ENCODE peak calls at places on chromosomes 11 and 22, in six cellular contexts. H, B, T, M, X and Y are unnamed samples.
A peak's percentile ranks its signal among the peaks of the same experiment; 100 is the strongest.

GRCh38 chr11:35040221-35040942 is 98.6 kb upstream of the CD44 start:
- DNase-seq in X (no peak), M (no peak), H (no peak), B (no peak), T (no peak), Y (peak; percentile 79)

GRCh38 chr11:46836431-46836830 is 9.6 kb downstream of the CKAP5 start:
- DNase-seq in X (no peak), M (no peak), H (no peak), B (no peak), T (no peak), Y (no peak)

GRCh38 chr11:43555811-43556210 is 124.7 kb upstream of the HSD17B12 start:
- DNase-seq in T (no peak), H (no peak), B (no peak), M (no peak), X (peak; percentile 28), Y (no peak)

GRCh38 chr22:29782061-29782845 is 15.1 kb downstream of the UQCR10 start:
- DNase-seq in B (no peak), M (no peak), X (no peak), H (no peak), T (peak; percentile 74), Y (peak; percentile 76)

GRCh38 chr11:235180-235997 is 753 bp downstream of the SIRT3 start:
- DNase-seq in T (no peak), H (no peak), M (no peak), X (no peak), B (no peak), Y (no peak)

GRCh38 chr11:70298243-70298915 is 27.9 kb downstream of the PPFIA1 start:
- DNase-seq in H (no peak), B (no peak), M (no peak), X (no peak), T (no peak), Y (peak; percentile 80)

GRCh38 chr11:8297781-8298440 is 34.2 kb upstream of the LMO1 start:
- DNase-seq in T (no peak), H (peak; percentile 36), X (no peak), B (no peak), M (no peak), Y (peak; percentile 52)

GRCh38 chr11:64591257-64592233 is 525 bp downstream of the SLC22A12 start:
- DNase-seq in X (no peak), B (no peak), T (no peak), H (peak; percentile 66), M (no peak), Y (peak; percentile 72)